ENCODE peak calls at places on chromosomes 13 and 19, in four cellular contexts. L is adrenal gland, K is uterus, N is left ventricle myocardium inferior. H is an unnamed sample.

GRCh38 chr13:34308725-34309124 is 490.8 kb downstream of the RFC3 start:
- DNase-seq in L (no peak), K (no peak), N (no peak), H (no peak)

GRCh38 chr19:3006075-3006767 is 22.9 kb downstream of the TLE2 start:
- DNase-seq in K (no peak), N (no peak), L (no peak), H (no peak)

GRCh38 chr13:105904034-105904742 is 631.3 kb downstream of the EFNB2 start:
- DNase-seq in K (no peak), N (no peak), L (no peak), H (no peak)

GRCh38 chr19:49684251-49684982 is 5.0 kb upstream of the ADM5 start:
- DNase-seq in L (peak; percentile 29), N (no peak), K (no peak), H (peak; percentile 52)

GRCh38 chr13:114174529-114174941 is 4.5 kb upstream of the CFAP97D2 start:
- DNase-seq in N (no peak), L (no peak), K (no peak), H (no peak)

GRCh38 chr19:30708416-30708815 is 336.2 kb downstream of the ZNF536 start:
- DNase-seq in L (no peak), N (no peak), K (no peak), H (no peak)

GRCh38 chr13:94323746-94324408 is 155.6 kb downstream of the DCT start:
- DNase-seq in K (no peak), N (no peak), L (no peak), H (no peak)

GRCh38 chr19:37999309-38000213 is 92.6 kb downstream of the SIPA1L3 start:
- DNase-seq in N (peak; percentile 66), K (peak; percentile 20), L (peak; percentile 64), H (no peak)

GRCh38 chr19:13093407-13094284 is 9.0 kb downstream of the LYL1 start:
- DNase-seq in L (peak; percentile 80), K (peak; percentile 91), N (peak; percentile 83), H (peak; percentile 88)

GRCh38 chr13:47463726-47464125 is 537.3 kb downstream of the SUCLA2 start:
- DNase-seq in L (no peak), N (no peak), K (no peak), H (peak; percentile 34)

GRCh38 chr19:56116606-56117005 is 4.5 kb downstream of the ZNF787 start:
- DNase-seq in K (no peak), L (no peak), N (no peak), H (no peak)

GRCh38 chr19:58559275-58560006 is 1.0 kb upstream of the UBE2M start:
- DNase-seq in N (peak; percentile 90), K (peak; percentile 90), L (peak; percentile 94), H (peak; percentile 95)
- H3K4me1 ChIP-seq in N (peaks cover 81% of the 10 kb centered on the region), K (peaks cover 30% of the 10 kb centered on the region), L (peaks cover 61% of the 10 kb centered on the region), H (peaks cover 9% of the 10 kb centered on the region)

DNA sequence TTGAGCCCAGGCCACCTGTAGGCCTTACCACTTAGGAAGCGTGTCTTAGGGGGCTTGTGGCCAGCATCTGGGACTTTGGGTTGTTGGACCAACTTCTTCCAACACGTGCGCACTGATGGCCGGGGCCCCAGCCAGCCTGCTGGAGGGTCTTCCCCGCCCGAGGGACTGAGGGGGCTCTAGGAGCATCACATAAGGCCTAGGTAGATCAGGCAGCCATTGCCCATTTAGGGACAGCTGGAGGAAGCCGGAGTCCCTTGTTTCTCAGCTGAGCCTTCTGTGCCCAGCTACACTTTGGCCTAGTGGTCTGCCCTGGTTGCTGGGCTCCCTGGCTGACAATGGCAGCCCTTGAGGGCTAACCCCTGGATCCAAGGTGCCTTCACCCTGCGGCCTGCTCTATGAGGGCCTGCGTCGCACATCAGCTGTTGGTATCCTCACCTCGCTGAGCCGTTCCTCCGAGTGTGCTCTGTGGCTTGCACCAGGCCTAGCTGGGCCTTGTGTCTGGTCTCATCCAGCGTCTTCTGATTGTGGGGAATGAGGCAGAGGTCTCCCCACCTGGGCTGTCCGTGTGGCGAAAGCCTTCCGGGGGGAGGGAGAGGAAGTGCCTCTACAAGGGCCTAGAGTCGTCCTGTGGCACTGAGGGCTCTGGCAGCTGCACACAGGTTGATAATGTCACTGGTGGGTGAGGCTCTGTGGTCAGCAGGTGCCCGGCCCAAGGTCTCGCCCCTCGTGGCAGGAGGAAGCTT is 1.3 kb downstream of the RAB11B start:
- DNase-seq in K (no peak), N (no peak), L (peak; percentile 42), H (no peak)
- H3K4me3 ChIP-seq in K (peak overlapping the region; percentile 100), N (peak overlapping the region; percentile 96), L (no peak overlapping the region), H (no peak overlapping the region)

GRCh38 chr13:40017662-40018262 is 362.3 kb downstream of the COG6 start:
- DNase-seq in L (no peak), K (no peak), N (no peak), H (no peak)

GRCh38 chr13:40013554-40013953 is 358.1 kb downstream of the COG6 start:
- DNase-seq in K (no peak), L (no peak), N (no peak), H (no peak)

GRCh38 chr13:40016953-40017660 is 361.6 kb downstream of the COG6 start:
- DNase-seq in L (no peak), N (no peak), K (no peak), H (no peak)
- TF ChIP-seq CTCF in L (no peak), N (no peak), K (no peak), H (no peak)

GRCh38 chr13:99265823-99266426 is 7.7 kb upstream of the GPR18 start:
- DNase-seq in L (no peak), K (no peak), N (no peak), H (peak; percentile 22)
- H3K4me1 ChIP-seq in L (no peaks in the 10 kb centered on the region), K (no peaks in the 10 kb centered on the region), N (peaks cover 24% of the 10 kb centered on the region), H (no peaks in the 10 kb centered on the region)

DNA sequence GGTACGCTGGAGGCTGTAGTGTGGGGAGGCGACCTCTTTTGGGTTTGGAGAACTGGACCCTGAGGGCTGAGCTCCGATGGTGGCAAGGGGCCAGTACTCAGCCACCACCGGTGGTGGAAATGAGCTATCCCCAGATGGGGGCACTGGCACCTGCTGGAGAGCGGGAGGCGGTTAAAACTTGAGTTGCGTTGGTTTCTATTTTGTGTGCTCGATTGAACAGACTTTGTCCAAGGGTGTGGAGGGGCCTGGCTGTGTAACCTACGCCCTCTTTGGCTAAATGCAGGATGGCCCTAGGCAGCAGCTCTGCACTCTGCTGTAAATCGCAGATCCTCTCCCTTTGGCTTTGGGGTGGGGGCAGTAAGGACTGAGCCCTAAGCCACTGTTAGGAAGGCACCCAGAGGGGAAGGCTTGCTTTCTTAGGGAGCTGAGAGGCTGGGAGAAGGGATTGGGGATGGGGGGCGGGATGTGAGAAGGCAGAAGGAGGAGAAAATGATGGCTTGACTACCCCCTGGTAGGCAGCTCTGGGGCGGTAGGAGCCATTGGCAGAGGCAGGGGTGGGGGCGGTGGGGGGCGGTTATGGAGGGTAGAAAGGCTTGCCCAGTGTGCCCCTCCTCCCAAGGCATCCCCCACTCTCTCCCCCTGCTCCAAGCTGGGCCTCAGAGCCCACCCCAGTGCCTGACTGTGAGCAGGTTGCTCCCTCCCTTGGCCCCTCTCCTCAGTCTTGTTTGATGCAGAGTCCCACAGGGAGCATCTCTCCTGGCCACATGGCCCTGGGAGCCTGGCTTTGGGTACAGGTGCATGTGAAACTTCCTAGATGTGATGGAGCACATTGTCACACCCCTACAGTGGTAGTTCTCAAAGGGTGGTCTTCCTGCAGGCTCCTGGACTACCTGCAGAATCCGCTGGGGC is 5.0 kb downstream of the VSTM2B start:
- DNase-seq in L (no peak), K (no peak), N (no peak), H (no peak)
- H3K4me3 ChIP-seq in L (no peak overlapping the region), K (no peak overlapping the region), N (no peak overlapping the region), H (no peak overlapping the region)

DNA sequence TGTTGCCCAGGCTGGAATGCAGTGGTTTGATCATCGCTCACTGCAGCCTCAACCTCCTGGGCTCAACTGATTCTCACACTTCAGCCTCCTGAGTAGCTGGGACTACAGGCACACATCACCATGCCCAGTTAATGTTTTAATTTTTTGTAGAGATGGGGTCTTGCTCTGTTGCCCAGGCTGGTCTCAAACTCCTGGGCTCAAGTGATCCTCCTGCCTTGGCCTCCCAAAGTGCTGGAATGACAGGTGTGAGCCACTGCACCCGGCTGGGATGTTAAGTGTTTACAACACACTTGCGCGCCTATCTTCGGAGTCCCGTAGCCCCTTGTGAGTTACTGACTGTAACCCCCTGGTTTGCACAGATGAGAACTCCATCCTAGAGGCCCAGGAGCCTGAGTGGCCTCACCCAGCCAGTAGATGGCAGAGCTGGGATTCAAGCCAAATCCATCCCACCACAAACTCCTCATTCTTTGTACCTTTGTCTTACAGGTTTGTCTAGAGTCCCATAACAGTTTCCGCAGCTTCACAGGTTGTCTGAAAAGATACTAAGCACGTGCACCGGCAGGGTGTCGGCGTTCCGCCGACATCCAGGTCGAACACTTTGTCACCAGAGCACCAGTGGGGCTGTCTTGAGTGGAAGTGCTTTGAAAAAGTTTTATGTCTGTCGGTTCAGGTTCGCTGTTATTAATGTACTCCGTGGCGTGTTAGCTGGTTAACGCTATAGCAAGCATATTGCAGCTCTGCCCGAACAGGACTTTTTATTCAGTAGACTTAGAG is 14.7 kb downstream of the MAG start:
- DNase-seq in L (no peak), N (no peak), K (no peak), H (no peak)
- TF ChIP-seq CTCF in L (no peak), N (no peak), K (no peak), H (peak; percentile 56)

GRCh38 chr19:5286465-5287029 is 54.1 kb downstream of the PTPRS start:
- DNase-seq in N (no peak), L (no peak), K (no peak), H (no peak)
- H3K4me1 ChIP-seq in N (peaks cover 57% of the 10 kb centered on the region), L (peaks cover 27% of the 10 kb centered on the region), K (peaks cover 26% of the 10 kb centered on the region), H (no peaks in the 10 kb centered on the region)

GRCh38 chr19:23415034-23415433 is 19.8 kb upstream of the ZNF91 start:
- DNase-seq in N (no peak), L (no peak), K (no peak), H (no peak)
- H3K4me3 ChIP-seq in N (peak overlapping the region; percentile 67), L (no peak overlapping the region), K (peak overlapping the region; percentile 8), H (peak overlapping the region; percentile 42)

GRCh38 chr19:1451916-1452801 is 2.2 kb downstream of the APC2 start:
- DNase-seq in L (no peak), N (no peak), K (no peak), H (no peak)

GRCh38 chr19:1452802-1453524 is 3.0 kb downstream of the APC2 start:
- DNase-seq in L (no peak), N (no peak), K (no peak), H (no peak)

GRCh38 chr19:1455002-1455335 is 5.0 kb downstream of the APC2 start:
- DNase-seq in L (no peak), K (no peak), N (no peak), H (no peak)

GRCh38 chr19:1455336-1456120 is 5.6 kb downstream of the APC2 start:
- DNase-seq in N (no peak), K (peak; percentile 24), L (no peak), H (peak; percentile 88)

GRCh38 chr19:1453525-1454371 is 3.8 kb downstream of the APC2 start:
- DNase-seq in K (peak; percentile 16), L (no peak), N (no peak), H (peak; percentile 89)
- TF ChIP-seq CTCF in K (no peak), L (no peak), N (no peak), H (peak; percentile 9)